ENCODE peak calls at places on chromosomes 6 and 20, in ten cellular contexts. V is HTR-8/SVneo; U is HFFc6; R is posterior cingulate gyrus; P is thyroid gland; E is LoVo; F is RWPE1; Q is stimulated activated CD8-positive, alpha-beta memory T cell treated with anti-CD3 and anti-CD28 coated beads, Interleukin-12 subunit alpha, Interleukin-12 subunit beta, amount 100 ng/mL, for 4 hours; Y is mucosa of gallbladder; D is endothelial cell. B is an unnamed sample.

GRCh38 chr6:137102851-137103492 is 58.2 kb upstream of the IL20RA start:
- DNase-seq in D (no peak), E (no peak), Y (no peak), R (no peak), V (no peak), F (no peak), P (no peak), Q (no peak), U (no peak), B (no peak)

GRCh38 chr6:64330694-64331309 is 695.2 kb downstream of the PHF3 start:
- DNase-seq in P (peak; percentile 90), U (peak; percentile 13), V (no peak), Q (no peak), F (peak; percentile 5), R (peak; percentile 80), Y (peak; percentile 78), D (peak; percentile 74), E (peak; percentile 57), B (peak; percentile 39)

GRCh38 chr20:33474963-33475362 is 14.9 kb upstream of the CBFA2T2 start:
- DNase-seq in R (peak; percentile 52), Q (no peak), P (no peak), Y (no peak), F (no peak), D (no peak), E (no peak), U (no peak), V (no peak), B (no peak)

GRCh38 chr6:30507849-30508843 is 18.8 kb downstream of the HLA-E start:
- DNase-seq in R (no peak), Q (no peak), F (no peak), D (no peak), U (no peak), P (no peak), V (no peak), Y (no peak), E (no peak), B (no peak)

GRCh38 chr6:55250400-55250799 is 76.1 kb downstream of the HCRTR2 start:
- DNase-seq in P (no peak), R (no peak), V (no peak), F (no peak), Q (no peak), Y (no peak), U (no peak), D (no peak), E (no peak), B (no peak)

GRCh38 chr6:113634352-113635163 is 222.6 kb upstream of the MARCKS start:
- DNase-seq in V (no peak), E (no peak), F (no peak), D (no peak), U (peak; percentile 13), Y (no peak), Q (no peak), P (no peak), R (no peak), B (peak; percentile 54)

GRCh38 chr20:5270608-5271007 is 46.1 kb downstream of the PROKR2 start:
- DNase-seq in F (no peak), U (no peak), D (no peak), E (no peak), Q (no peak), V (no peak), R (no peak), Y (no peak), P (no peak), B (no peak)

GRCh38 chr6:124927806-124928205 is 34.4 kb upstream of the RNF217 start:
- DNase-seq in R (no peak), V (no peak), U (no peak), Y (no peak), Q (no peak), E (no peak), F (peak; percentile 46), P (no peak), D (no peak), B (peak; percentile 81)

GRCh38 chr20:36654506-36654905 is 8.5 kb upstream of the SLA2 start:
- DNase-seq in P (no peak), U (no peak), E (no peak), D (no peak), Q (no peak), F (no peak), Y (no peak), R (no peak), V (no peak), B (no peak)

GRCh38 chr6:22027226-22027725 is 269.6 kb downstream of the PRL start:
- DNase-seq in U (no peak), E (no peak), D (no peak), Q (no peak), R (no peak), Y (no peak), V (no peak), F (no peak), P (no peak), B (no peak)

GRCh38 chr20:19095762-19096161 is 116.7 kb upstream of the SLC24A3 start:
- DNase-seq in F (no peak), R (no peak), U (no peak), D (no peak), Q (no peak), E (no peak), V (no peak), P (peak; percentile 9), Y (no peak), B (no peak)

GRCh38 chr6:5851261-5851757 is 155.4 kb downstream of the NRN1 start:
- DNase-seq in P (peak; percentile 48), V (no peak), D (peak; percentile 68), E (no peak), Q (peak; percentile 47), F (peak; percentile 39), R (peak; percentile 98), U (no peak), Y (peak; percentile 80), B (no peak)

GRCh38 chr20:19757973-19758887 is at the start of gene RIN2:
- DNase-seq in U (peak; percentile 74), F (peak; percentile 94), Q (no peak), E (peak; percentile 81), V (peak; percentile 95), R (peak; percentile 92), P (peak; percentile 99), Y (peak; percentile 94), D (peak; percentile 96), B (peak; percentile 63)

GRCh38 chr20:44081888-44082287 is 105.1 kb downstream of the JPH2 start:
- DNase-seq in U (no peak), D (no peak), E (no peak), Y (no peak), F (no peak), V (no peak), R (no peak), Q (no peak), P (no peak), B (no peak)

GRCh38 chr6:31474871-31475286 is 23.1 kb upstream of the MICB start:
- DNase-seq in R (no peak), V (no peak), F (no peak), Q (no peak), Y (no peak), U (no peak), D (no peak), P (no peak), E (no peak), B (no peak)

GRCh38 chr6:46051962-46052361 is 36.3 kb upstream of the CLIC5 start:
- DNase-seq in R (no peak), P (no peak), Y (no peak), Q (no peak), V (no peak), F (no peak), U (no peak), E (no peak), D (no peak), B (no peak)